ENCODE peak calls at places on chromosomes 7 and 10, in ten cellular contexts. W, J, D, H, X, S, B, E, N and A are unnamed samples.

GRCh38 chr7:24656608-24657007 is 83.4 kb downstream of the PALS2 start:
- DNase-seq in N (no peak), S (no peak), H (no peak), J (no peak), W (no peak), D (no peak), X (no peak), B (no peak), E (no peak), A (no peak)

GRCh38 chr7:116805100-116805544 is 57.3 kb upstream of the CAPZA2 start:
- DNase-seq in B (peak), W (no peak), X (no peak), D (peak), H (peak), N (peak), J (no peak), S (peak), E (no peak), A (no peak)

GRCh38 chr7:104410742-104411141 is 82.3 kb downstream of the LHFPL3 start:
- DNase-seq in E (no peak), W (no peak), N (no peak), B (no peak), X (no peak), D (no peak), S (no peak), H (no peak), J (no peak), A (no peak)

GRCh38 chr10:62584726-62585125 is 210.6 kb downstream of the ZNF365 start:
- DNase-seq in H (no peak), J (no peak), D (no peak), W (no peak), B (peak), E (no peak), N (no peak), S (no peak), X (no peak), A (no peak)

GRCh38 chr10:104080762-104081161 is 4.9 kb downstream of the COL17A1 start:
- DNase-seq in E (no peak), H (no peak), D (no peak), N (peak), X (no peak), B (peak), W (no peak), S (no peak), J (no peak), A (peak)

GRCh38 chr7:101420436-101420835 is 57.8 kb downstream of the COL26A1 start:
- DNase-seq in W (no peak), D (no peak), J (no peak), X (no peak), E (no peak), S (no peak), N (no peak), B (no peak), H (no peak), A (no peak)

GRCh38 chr7:2541291-2542010 is 13.9 kb downstream of the BRAT1 start:
- DNase-seq in E (no peak), X (peak), N (no peak), J (no peak), B (no peak), D (no peak), H (no peak), S (no peak), W (no peak), A (no peak)

GRCh38 chr10:93876391-93876790 is 17.4 kb upstream of the SLC35G1 start:
- DNase-seq in S (no peak), X (no peak), N (no peak), D (no peak), W (no peak), E (no peak), H (no peak), B (peak), J (no peak), A (no peak)

GRCh38 chr7:32059289-32060045 is 10.7 kb downstream of the PDE1C start:
- DNase-seq in X (no peak), D (no peak), W (no peak), H (no peak), J (no peak), E (no peak), N (no peak), S (no peak), B (peak), A (no peak)

GRCh38 chr7:31857178-31857577 is 170.2 kb downstream of the PPP1R17 start:
- DNase-seq in N (no peak), D (no peak), X (no peak), W (no peak), S (no peak), B (no peak), E (no peak), H (no peak), J (no peak), A (no peak)

GRCh38 chr7:22394739-22395138 is 37.8 kb upstream of the RAPGEF5 start:
- DNase-seq in X (no peak), W (no peak), J (no peak), H (no peak), B (no peak), E (no peak), S (no peak), D (no peak), N (no peak), A (no peak)

GRCh38 chr10:4704034-4704545 is 121.9 kb upstream of the AKR1E2 start:
- DNase-seq in X (no peak), D (no peak), E (no peak), S (no peak), J (no peak), N (peak), W (no peak), H (no peak), B (peak), A (no peak)

GRCh38 chr7:35831208-35831607 is 30.4 kb downstream of the SEPTIN7 start:
- DNase-seq in W (no peak), H (no peak), E (no peak), X (no peak), D (peak), S (no peak), J (no peak), N (peak), B (peak), A (no peak)

GRCh38 chr10:23331567-23332290 is 12.9 kb downstream of the C10orf67 start:
- DNase-seq in D (no peak), B (peak), X (no peak), H (no peak), E (no peak), J (no peak), W (no peak), S (no peak), N (peak), A (no peak)

GRCh38 chr10:118950190-118950658 is 79.3 kb upstream of the NANOS1 start:
- DNase-seq in W (no peak), B (no peak), E (no peak), X (no peak), H (no peak), D (no peak), J (no peak), N (peak), S (no peak), A (no peak)

GRCh38 chr7:141301544-141301943 is 227.7 kb downstream of the TMEM178B start:
- DNase-seq in J (no peak), S (no peak), X (no peak), N (no peak), D (no peak), E (no peak), H (no peak), B (no peak), W (no peak), A (no peak)

GRCh38 chr10:98425511-98426352 is 10.8 kb upstream of the PYROXD2 start:
- DNase-seq in N (peak), S (peak), J (no peak), E (no peak), B (peak), W (no peak), X (peak), H (no peak), D (no peak), A (peak)

GRCh38 chr10:90138844-90139243 is 437.5 kb downstream of the KIF20B start:
- DNase-seq in H (no peak), S (no peak), N (no peak), B (no peak), J (no peak), E (no peak), X (no peak), W (no peak), D (no peak), A (peak)
- TF ChIP-seq CTCF in H (peak), S (no peak), N (peak), B (no peak), J (no peak), E (peak), X (no peak), W (no peak), D (peak), A (peak)

GRCh38 chr10:79442171-79443040 is 3.0 kb downstream of the ZCCHC24 start:
- DNase-seq in D (no peak), W (no peak), N (no peak), J (no peak), X (no peak), S (no peak), E (no peak), H (no peak), B (no peak), A (no peak)
- H3K4me3 ChIP-seq in D (peak), W (peak), N (peak), J (peak), X (no peak), S (peak), E (peak), H (peak), B (no peak), A (no peak)

GRCh38 chr10:117684673-117685211 is 142.2 kb downstream of the EMX2 start:
- DNase-seq in J (peak), E (no peak), X (peak), H (peak), D (no peak), S (peak), N (peak), B (no peak), W (peak), A (peak)
- TF ChIP-seq CTCF in J (peak), E (no peak), X (no peak), H (no peak), D (no peak), S (no peak), N (no peak), B (no peak), W (no peak), A (peak)

GRCh38 chr10:86127274-86127819 is 239.2 kb downstream of the GRID1 start:
- DNase-seq in B (no peak), W (no peak), D (no peak), N (no peak), E (no peak), X (no peak), H (no peak), S (no peak), J (no peak), A (no peak)

GRCh38 chr10:86128360-86128759 is 238.2 kb downstream of the GRID1 start:
- DNase-seq in J (no peak), X (no peak), H (no peak), N (no peak), E (no peak), B (no peak), W (no peak), D (no peak), S (no peak), A (no peak)

GRCh38 chr10:86135191-86135590 is 231.4 kb downstream of the GRID1 start:
- DNase-seq in B (no peak), X (no peak), S (no peak), H (no peak), N (no peak), W (no peak), E (no peak), J (no peak), D (no peak), A (no peak)

GRCh38 chr10:86130737-86131475 is 235.7 kb downstream of the GRID1 start:
- DNase-seq in B (no peak), J (no peak), S (no peak), D (no peak), N (no peak), W (no peak), H (no peak), X (no peak), E (no peak), A (no peak)
- H3K4me3 ChIP-seq in B (no peak), J (no peak), S (no peak), D (no peak), N (no peak), W (no peak), H (no peak), X (no peak), E (no peak), A (no peak)

GRCh38 chr7:142482899-142483658 is 225.2 kb upstream of the PRSS58 start:
- DNase-seq in N (peak), S (no peak), E (no peak), H (peak), X (peak), D (no peak), W (no peak), B (peak), J (no peak), A (peak)
- TF ChIP-seq CTCF in N (peak), S (peak), E (peak), H (peak), X (peak), D (peak), W (no peak), B (peak), J (peak), A (peak)

GRCh38 chr7:37336259-37336658 is 112.4 kb downstream of the ELMO1 start:
- DNase-seq in J (no peak), N (no peak), S (no peak), E (no peak), D (no peak), H (no peak), X (no peak), W (no peak), B (no peak), A (peak)
- H3K4me3 ChIP-seq in J (no peak), N (no peak), S (no peak), E (no peak), D (no peak), H (no peak), X (no peak), W (no peak), B (no peak), A (peak)

GRCh38 chr7:76257973-76258372 is 44.5 kb upstream of the HSPB1 start:
- DNase-seq in H (no peak), E (no peak), D (no peak), J (no peak), B (no peak), W (no peak), N (no peak), S (no peak), X (no peak), A (no peak)
- TF ChIP-seq CTCF in H (no peak), E (no peak), D (no peak), J (no peak), B (no peak), W (no peak), N (no peak), S (no peak), X (no peak), A (no peak)

DNA sequence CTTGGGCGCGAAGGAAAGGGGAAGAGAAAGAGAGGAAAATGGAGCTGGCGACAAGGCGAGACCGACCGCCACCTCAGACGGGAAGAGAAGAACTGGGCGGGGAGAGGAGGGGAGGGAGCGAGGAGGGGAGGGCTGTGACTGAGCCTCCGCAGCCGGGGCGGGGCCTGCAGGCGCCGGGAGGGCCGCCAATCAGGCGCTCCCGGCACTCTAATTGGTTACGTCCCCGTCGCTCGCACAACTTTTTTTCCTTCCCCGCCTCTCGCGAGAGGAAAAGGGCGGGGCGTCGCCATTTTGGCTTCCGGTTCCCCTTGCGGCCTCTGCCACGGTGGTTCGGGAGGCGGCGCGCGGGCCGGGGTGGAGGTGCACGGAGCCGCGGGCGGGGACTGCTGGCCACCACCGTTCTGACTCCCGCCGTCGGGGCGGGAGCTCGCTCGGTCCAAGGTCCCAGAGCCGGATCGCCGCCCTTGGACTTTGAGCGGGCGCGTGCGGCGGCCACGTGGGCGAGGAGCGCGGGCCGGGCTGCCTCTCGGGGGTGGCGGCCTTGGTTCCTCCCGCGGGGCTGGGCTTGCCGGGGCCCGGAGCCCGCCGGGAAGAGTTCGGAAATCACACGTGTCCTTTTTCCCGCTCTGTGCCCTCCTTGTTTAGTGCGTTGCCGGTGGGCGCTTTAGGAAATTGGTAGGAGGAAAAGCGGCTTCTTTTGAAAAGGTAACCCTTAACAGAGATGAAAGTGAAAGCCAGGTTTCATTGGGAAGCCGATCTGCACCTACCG is at the start of gene GDI2:
- DNase-seq in B (peak), S (peak), W (peak), N (peak), D (peak), J (peak), H (peak), X (peak), E (peak), A (peak)
- H3K4me3 ChIP-seq in B (peak), S (peak), W (peak), N (peak), D (peak), J (peak), H (peak), X (peak), E (peak), A (peak)

DNA sequence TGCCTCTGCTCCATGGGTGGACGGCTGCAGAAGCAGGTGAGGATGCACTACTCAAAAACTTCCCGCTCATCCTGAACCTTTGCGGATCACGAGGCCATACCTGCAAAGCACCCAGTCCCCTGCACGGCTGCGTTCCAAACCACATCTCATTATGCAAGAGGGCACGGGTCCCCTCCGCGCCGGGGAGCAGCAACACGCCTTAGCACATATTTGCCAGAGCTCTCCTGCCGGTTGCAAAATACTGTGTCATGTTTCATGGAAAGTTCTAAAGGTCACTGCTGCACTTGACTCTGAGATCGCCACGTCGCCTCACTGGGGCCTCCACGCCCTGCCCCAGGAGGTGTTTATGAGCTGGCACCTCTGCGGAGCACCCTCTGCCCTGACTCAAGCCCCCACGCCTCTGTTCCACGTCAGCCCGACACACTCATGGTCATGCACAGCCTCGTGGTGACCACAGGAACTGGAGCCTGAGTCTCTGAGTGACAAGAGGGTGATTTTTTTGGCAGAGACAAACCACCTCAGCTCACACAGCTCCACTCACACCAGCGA is 131.8 kb downstream of the PRKAG2 start:
- DNase-seq in J (no peak), X (peak), B (peak), N (peak), W (peak), D (no peak), S (peak), E (no peak), H (peak), A (no peak)
- TF ChIP-seq CTCF in J (no peak), X (peak), B (peak), N (peak), W (peak), D (peak), S (peak), E (no peak), H (peak), A (peak)

GRCh38 chr7:47100815-47101435 is 481.0 kb downstream of the TNS3 start:
- DNase-seq in W (peak), X (peak), J (no peak), E (no peak), N (peak), D (no peak), H (no peak), B (peak), S (no peak), A (peak)
- H3K4me3 ChIP-seq in W (no peak), X (no peak), J (no peak), E (no peak), N (no peak), D (no peak), H (no peak), B (no peak), S (no peak), A (no peak)